ENCODE peak calls at places on chromosomes 12 and 14, in ten cellular contexts. H, G, K, I, T, S, L, F, Z and N are unnamed samples. For H3K4me1, the result is how much of the 10 kb centered on the place peaks cover.

GRCh38 chr14:103543721-103544626 is 15.0 kb downstream of the TRMT61A start:
- DNase-seq in G (no peak), K (peak), Z (no peak), S (no peak), T (no peak), F (no peak), L (peak), H (no peak), I (no peak), N (no peak)

GRCh38 chr14:103188691-103189480 is 65.6 kb downstream of the TNFAIP2 start:
- DNase-seq in F (no peak), T (peak), L (peak), G (no peak), S (peak), H (no peak), I (peak), K (peak), Z (peak), N (peak)

GRCh38 chr12:58645946-58646345 is 274.4 kb downstream of the LRIG3 start:
- DNase-seq in G (no peak), H (no peak), S (no peak), F (no peak), T (no peak), I (no peak), K (no peak), Z (no peak), L (no peak), N (no peak)

GRCh38 chr14:63492391-63492790 is 50.8 kb downstream of the PPP2R5E start:
- DNase-seq in T (peak), H (peak), G (peak), L (no peak), F (peak), I (peak), Z (no peak), S (no peak), K (no peak), N (no peak)

GRCh38 chr14:51394804-51395203 is 154.8 kb downstream of the TMX1 start:
- DNase-seq in H (no peak), I (peak), F (peak), Z (no peak), L (no peak), T (no peak), K (no peak), S (no peak), G (no peak), N (no peak)

GRCh38 chr12:21827135-21827534 is 52.6 kb upstream of the KCNJ8 start:
- DNase-seq in K (no peak), G (no peak), I (no peak), S (no peak), T (no peak), L (no peak), Z (no peak), F (no peak), H (no peak), N (no peak)

GRCh38 chr12:122669397-122670070 is 33.6 kb downstream of the HCAR2 start:
- DNase-seq in I (peak), Z (no peak), H (peak), T (peak), L (no peak), F (no peak), K (no peak), G (peak), S (no peak), N (no peak)

GRCh38 chr14:52146504-52146903 is 77.6 kb upstream of the NID2 start:
- DNase-seq in K (no peak), F (no peak), L (no peak), I (peak), Z (no peak), T (no peak), G (no peak), S (no peak), H (no peak), N (no peak)

GRCh38 chr12:104768033-104768432 is 190.1 kb downstream of the SLC41A2 start:
- DNase-seq in G (no peak), F (peak), I (no peak), K (no peak), Z (no peak), H (no peak), T (no peak), S (no peak), L (peak), N (no peak)

GRCh38 chr12:51428256-51428655 is 3.6 kb downstream of the SLC4A8 start:
- DNase-seq in K (no peak), I (no peak), G (no peak), Z (no peak), T (no peak), F (no peak), S (no peak), H (no peak), L (no peak), N (no peak)

GRCh38 chr14:103999795-104000440 is 57.6 kb upstream of the RD3L start:
- DNase-seq in L (no peak), F (no peak), T (no peak), G (no peak), Z (no peak), I (no peak), K (no peak), H (no peak), S (no peak), N (no peak)

GRCh38 chr14:44803239-44803905 is 158.4 kb downstream of the KLHL28 start:
- DNase-seq in F (peak), T (peak), Z (no peak), H (peak), S (peak), G (peak), K (no peak), L (no peak), I (peak), N (no peak)

GRCh38 chr12:76764856-76765255 is 941 bp downstream of the ZDHHC17 start:
- DNase-seq in T (no peak), S (peak), G (peak), Z (no peak), I (peak), K (no peak), H (peak), L (no peak), F (peak), N (no peak)

GRCh38 chr12:90974286-90974685 is 19.3 kb upstream of the CCER1 start:
- DNase-seq in K (no peak), F (peak), T (peak), L (no peak), H (peak), G (peak), I (peak), Z (no peak), S (no peak), N (no peak)

GRCh38 chr12:5965950-5966383 is 20.9 kb upstream of the ANO2 start:
- DNase-seq in K (no peak), L (peak), H (peak), F (peak), S (peak), G (peak), T (peak), Z (no peak), I (peak), N (peak)

GRCh38 chr12:76310110-76310509 is 38.1 kb downstream of the BBS10 start:
- DNase-seq in I (peak), Z (no peak), K (no peak), T (peak), S (no peak), H (peak), G (peak), L (no peak), F (peak), N (no peak)

GRCh38 chr14:55255979-55256378 is 15.2 kb upstream of the FBXO34 start:
- DNase-seq in G (no peak), Z (no peak), F (no peak), T (no peak), S (no peak), K (no peak), L (no peak), I (no peak), H (no peak), N (no peak)

GRCh38 chr12:115223322-115223721 is 539.3 kb upstream of the TBX3 start:
- DNase-seq in K (no peak), I (peak), Z (peak), G (peak), H (peak), L (no peak), T (peak), F (peak), S (peak), N (no peak)

GRCh38 chr14:26984318-26985177 is 386.7 kb upstream of the NOVA1 start:
- DNase-seq in Z (peak), G (peak), K (no peak), S (peak), T (peak), L (peak), F (peak), I (peak), H (peak), N (no peak)

GRCh38 chr12:3777206-3777809 is 24.4 kb upstream of the CRACR2A start:
- DNase-seq in F (peak), Z (no peak), K (no peak), I (peak), H (peak), L (no peak), S (peak), T (peak), G (peak), N (no peak)

GRCh38 chr14:74579447-74580274 is 32.4 kb downstream of the LTBP2 start:
- DNase-seq in F (peak), K (peak), S (no peak), G (peak), H (peak), Z (no peak), I (peak), T (peak), L (no peak), N (no peak)

GRCh38 chr12:19978193-19978592 is 390.1 kb upstream of the PDE3A start:
- DNase-seq in Z (no peak), K (no peak), H (peak), T (peak), L (no peak), S (peak), G (peak), F (peak), I (peak), N (no peak)

GRCh38 chr12:6684609-6685008 is 4.6 kb downstream of the ZNF384 start:
- DNase-seq in T (peak), I (peak), H (no peak), G (peak), S (peak), Z (no peak), L (peak), F (no peak), K (no peak), N (no peak)

GRCh38 chr14:29236848-29237247 is 470.3 kb downstream of the FOXG1 start:
- DNase-seq in H (peak), Z (no peak), F (no peak), L (no peak), T (peak), K (no peak), S (no peak), I (peak), G (peak), N (no peak)

GRCh38 chr12:86117711-86118110 is 138.5 kb downstream of the MGAT4C start:
- DNase-seq in H (peak), T (peak), I (no peak), K (no peak), Z (no peak), F (no peak), G (peak), L (no peak), S (no peak), N (no peak)

GRCh38 chr14:98705826-98706225 is 566.2 kb downstream of the BCL11B start:
- DNase-seq in K (no peak), T (no peak), L (no peak), H (no peak), S (no peak), G (no peak), Z (no peak), F (no peak), I (no peak), N (no peak)

GRCh38 chr12:68291396-68292036 is 38.1 kb upstream of the IL22 start:
- DNase-seq in H (no peak), I (no peak), L (no peak), K (no peak), G (no peak), S (no peak), F (peak), Z (no peak), T (no peak), N (no peak)

GRCh38 chr14:91373591-91374245 is 43.9 kb downstream of the CCDC88C start:
- DNase-seq in I (no peak), G (no peak), Z (no peak), H (no peak), L (no peak), K (no peak), F (no peak), S (no peak), T (no peak), N (peak)

GRCh38 chr12:88802307-88802706 is 222.0 kb upstream of the KITLG start:
- DNase-seq in L (no peak), H (no peak), S (no peak), I (no peak), Z (no peak), F (no peak), G (no peak), K (no peak), T (no peak), N (no peak)

GRCh38 chr14:69553221-69553620 is 21.4 kb downstream of the CCDC177 start:
- DNase-seq in F (peak), S (peak), H (peak), L (no peak), I (peak), K (no peak), Z (no peak), T (peak), G (peak), N (no peak)

GRCh38 chr12:83472350-83472749 is 785.6 kb downstream of the TMTC2 start:
- DNase-seq in K (no peak), S (no peak), F (no peak), Z (no peak), H (no peak), I (no peak), L (no peak), T (no peak), G (no peak), N (no peak)

GRCh38 chr14:101193126-101193844 is 289.8 kb upstream of the RTL1 start:
- DNase-seq in I (no peak), H (no peak), K (no peak), F (no peak), Z (no peak), G (no peak), T (no peak), S (no peak), L (peak), N (no peak)

GRCh38 chr14:76763362-76764041 is 2.2 kb downstream of the VASH1 start:
- DNase-seq in K (no peak), I (no peak), H (peak), G (peak), S (no peak), T (no peak), L (no peak), Z (no peak), F (no peak), N (no peak)

GRCh38 chr14:45211295-45211694 is 41.7 kb downstream of the MIS18BP1 start:
- DNase-seq in H (peak), Z (no peak), I (no peak), K (no peak), L (no peak), G (no peak), F (no peak), S (no peak), T (no peak), N (no peak)

GRCh38 chr12:54329756-54330155 is 4.8 kb downstream of the COPZ1 start:
- DNase-seq in L (no peak), H (peak), T (no peak), K (no peak), F (no peak), Z (no peak), S (no peak), G (no peak), I (no peak), N (no peak)
- H3K4me3 ChIP-seq in L (no peak), H (no peak), T (no peak), K (no peak), F (no peak), Z (no peak), S (no peak), G (no peak), I (no peak), N (no peak)

DNA sequence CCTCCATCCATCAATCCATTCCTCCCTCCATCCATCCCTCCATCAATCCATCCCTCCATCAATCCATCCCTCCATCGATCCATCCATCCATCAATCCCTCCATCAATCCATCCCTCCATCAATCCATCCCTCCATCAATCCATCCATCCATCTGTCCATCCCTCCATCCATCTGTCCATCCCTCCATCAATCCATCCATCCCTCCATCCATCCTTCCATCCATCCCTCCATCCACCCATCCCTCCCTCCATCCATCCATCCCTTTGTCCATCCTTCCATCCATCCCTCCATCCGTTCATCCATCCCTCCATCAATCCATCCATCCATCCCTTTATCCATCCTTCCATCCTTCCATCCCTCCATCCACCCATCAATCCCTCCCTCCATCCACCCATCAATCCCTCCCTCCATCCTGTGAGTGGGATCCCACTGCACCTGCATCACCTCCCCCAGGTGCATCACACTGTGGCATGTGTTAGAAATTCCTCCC is 338.1 kb upstream of the SFSWAP start:
- DNase-seq in L (no peak), S (no peak), G (no peak), H (no peak), T (no peak), Z (no peak), I (no peak), K (no peak), F (no peak), N (no peak)
- H3K4me1 ChIP-seq in L (under half), S (under half), G (under half), H (under half), T (under half), Z (under half), I (under half), K (under half), F (under half), N (under half)

DNA sequence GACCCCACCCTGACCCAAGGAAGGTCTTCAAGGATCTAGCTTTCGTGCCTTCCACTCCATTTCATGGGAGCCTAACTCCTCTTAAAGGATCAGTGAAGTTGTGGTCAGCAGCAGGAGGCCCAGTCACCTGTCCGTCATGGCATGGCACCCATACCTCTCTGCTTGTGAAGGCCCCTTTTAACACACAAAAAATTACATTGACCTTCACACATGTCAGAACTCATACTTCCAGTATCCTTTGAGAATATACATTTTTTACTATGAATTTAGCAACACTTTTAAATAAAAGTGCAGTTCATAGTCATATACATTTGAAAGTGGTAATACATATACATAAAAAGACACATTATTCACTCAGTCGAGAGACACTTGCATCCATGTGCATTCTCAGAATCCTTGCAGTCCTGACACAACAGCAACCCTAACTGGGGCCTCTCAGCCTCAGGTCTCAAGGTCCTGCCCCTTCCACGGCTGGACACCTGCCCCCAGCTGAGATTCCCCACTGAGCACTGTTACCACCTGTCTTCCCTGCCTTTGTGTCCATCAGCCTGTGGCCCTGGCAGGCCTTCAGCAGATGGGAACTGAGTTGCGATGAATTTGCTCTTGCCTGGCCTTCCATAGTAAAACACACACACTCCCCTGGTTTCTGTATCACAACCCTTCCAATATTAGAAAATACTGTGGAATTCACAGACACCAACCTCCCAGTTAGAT is 3.7 kb upstream of the KRT3 start:
- DNase-seq in G (no peak), F (no peak), Z (no peak), I (no peak), H (no peak), S (no peak), T (no peak), K (no peak), L (no peak), N (no peak)
- H3K4me3 ChIP-seq in G (no peak), F (no peak), Z (no peak), I (no peak), H (no peak), S (no peak), T (no peak), K (no peak), L (no peak), N (no peak)

GRCh38 chr12:47272412-47273190 is 192.8 kb upstream of the AMIGO2 start:
- DNase-seq in H (no peak), I (peak), K (no peak), L (no peak), G (no peak), Z (no peak), T (peak), F (peak), S (no peak), N (no peak)
- H3K4me1 ChIP-seq in H (under half), I (under half), K (under half), L (under half), G (under half), Z (under half), T (half or more), F (half or more), S (under half), N (half or more)

GRCh38 chr12:130879781-130880389 is 8.0 kb downstream of the RAN start:
- DNase-seq in L (peak), F (no peak), H (no peak), S (no peak), G (no peak), T (no peak), Z (no peak), K (no peak), I (no peak), N (no peak)

GRCh38 chr12:130879212-130879686 is 7.4 kb downstream of the RAN start:
- DNase-seq in G (no peak), L (peak), H (no peak), T (no peak), I (no peak), F (no peak), S (no peak), Z (no peak), K (no peak), N (no peak)

GRCh38 chr12:130881046-130881445 is 9.2 kb downstream of the RAN start:
- DNase-seq in F (no peak), G (no peak), L (no peak), H (no peak), Z (no peak), I (no peak), S (no peak), T (no peak), K (no peak), N (no peak)

GRCh38 chr12:130881548-130881947 is 9.7 kb downstream of the RAN start:
- DNase-seq in F (no peak), T (no peak), L (no peak), S (no peak), I (no peak), Z (no peak), G (no peak), K (no peak), H (no peak), N (no peak)

GRCh38 chr12:130880411-130880885 is 8.6 kb downstream of the RAN start:
- DNase-seq in K (no peak), Z (no peak), H (no peak), S (no peak), G (no peak), T (no peak), L (no peak), I (peak), F (no peak), N (no peak)
- H3K4me3 ChIP-seq in K (peak), Z (no peak), H (peak), S (no peak), G (peak), T (no peak), L (no peak), I (peak), F (no peak), N (peak)

GRCh38 chr12:116603516-116603915 is 44.3 kb downstream of the MAP1LC3B2 start:
- DNase-seq in K (no peak), L (no peak), F (no peak), I (no peak), T (no peak), G (no peak), Z (no peak), S (no peak), H (no peak), N (no peak)
- H3K4me1 ChIP-seq in K (under half), L (under half), F (under half), I (under half), T (under half), G (under half), Z (under half), S (under half), H (under half), N (under half)